ENCODE peak calls at places on chromosomes 1 and 21, in eight cellular contexts. One of them, this sample, is unnamed.

GRCh38 chr1:40748841-40749718 is 34.5 kb upstream of the KCNQ4 start:
- DNase-seq in NCI-H1105 treated with DMSO at 0.1 percent for 48 hours: no peak
- DNase-seq in GM04503: no peak
- DNase-seq in NCI-H2081: no peak
- DNase-seq in thoracic aorta: no peak
- DNase-seq in progenitor cell of endocrine pancreas: no peak
- DNase-seq in CD8-positive, alpha-beta T cell: no peak
- DNase-seq in cardiac fibroblast: no peak
- DNase-seq in this sample: no peak

GRCh38 chr1:199064971-199065370 is 426.1 kb downstream of the PTPRC start:
- DNase-seq in NCI-H1105 treated with DMSO at 0.1 percent for 48 hours: no peak
- DNase-seq in GM04503: no peak
- DNase-seq in NCI-H2081: no peak
- DNase-seq in thoracic aorta: no peak
- DNase-seq in progenitor cell of endocrine pancreas: no peak
- DNase-seq in CD8-positive, alpha-beta T cell: no peak
- DNase-seq in cardiac fibroblast: no peak
- DNase-seq in this sample: no peak

GRCh38 chr1:168443899-168444298 is 99.9 kb downstream of the XCL2 start:
- DNase-seq in NCI-H1105 treated with DMSO at 0.1 percent for 48 hours: no peak
- DNase-seq in GM04503: no peak
- DNase-seq in NCI-H2081: no peak
- DNase-seq in thoracic aorta: no peak
- DNase-seq in progenitor cell of endocrine pancreas: no peak
- DNase-seq in CD8-positive, alpha-beta T cell: no peak
- DNase-seq in cardiac fibroblast: no peak
- DNase-seq in this sample: no peak

GRCh38 chr1:78441921-78442320 is 48.9 kb upstream of the PTGFR start:
- DNase-seq in NCI-H1105 treated with DMSO at 0.1 percent for 48 hours: no peak
- DNase-seq in GM04503: peak
- DNase-seq in NCI-H2081: no peak
- DNase-seq in thoracic aorta: no peak
- DNase-seq in progenitor cell of endocrine pancreas: no peak
- DNase-seq in CD8-positive, alpha-beta T cell: no peak
- DNase-seq in cardiac fibroblast: no peak
- DNase-seq in this sample: peak

GRCh38 chr1:94236630-94237290 is 624 bp downstream of the ARHGAP29 start:
- DNase-seq in NCI-H1105 treated with DMSO at 0.1 percent for 48 hours: peak
- DNase-seq in GM04503: no peak
- DNase-seq in NCI-H2081: no peak
- DNase-seq in thoracic aorta: no peak
- DNase-seq in progenitor cell of endocrine pancreas: no peak
- DNase-seq in CD8-positive, alpha-beta T cell: no peak
- DNase-seq in cardiac fibroblast: peak
- DNase-seq in this sample: peak

GRCh38 chr1:232996143-232996542 is 45.7 kb downstream of the NTPCR start:
- DNase-seq in NCI-H1105 treated with DMSO at 0.1 percent for 48 hours: no peak
- DNase-seq in GM04503: no peak
- DNase-seq in NCI-H2081: no peak
- DNase-seq in thoracic aorta: no peak
- DNase-seq in progenitor cell of endocrine pancreas: no peak
- DNase-seq in CD8-positive, alpha-beta T cell: no peak
- DNase-seq in cardiac fibroblast: no peak
- DNase-seq in this sample: no peak

GRCh38 chr1:201786824-201787223 is 42.1 kb upstream of the IPO9 start:
- DNase-seq in NCI-H1105 treated with DMSO at 0.1 percent for 48 hours: no peak
- DNase-seq in GM04503: no peak
- DNase-seq in NCI-H2081: no peak
- DNase-seq in thoracic aorta: peak
- DNase-seq in progenitor cell of endocrine pancreas: no peak
- DNase-seq in CD8-positive, alpha-beta T cell: no peak
- DNase-seq in cardiac fibroblast: no peak
- DNase-seq in this sample: no peak

GRCh38 chr1:201217146-201217545 is 26.5 kb downstream of the IGFN1 start:
- DNase-seq in NCI-H1105 treated with DMSO at 0.1 percent for 48 hours: no peak
- DNase-seq in GM04503: no peak
- DNase-seq in NCI-H2081: no peak
- DNase-seq in thoracic aorta: no peak
- DNase-seq in progenitor cell of endocrine pancreas: no peak
- DNase-seq in CD8-positive, alpha-beta T cell: no peak
- DNase-seq in cardiac fibroblast: no peak
- DNase-seq in this sample: no peak

GRCh38 chr1:107964397-107965111 is 426 bp downstream of the VAV3 start:
- DNase-seq in NCI-H1105 treated with DMSO at 0.1 percent for 48 hours: peak
- DNase-seq in GM04503: no peak
- DNase-seq in NCI-H2081: no peak
- DNase-seq in thoracic aorta: no peak
- DNase-seq in progenitor cell of endocrine pancreas: peak
- DNase-seq in CD8-positive, alpha-beta T cell: no peak
- DNase-seq in cardiac fibroblast: peak
- DNase-seq in this sample: peak

GRCh38 chr21:14968821-14969220 is 96.0 kb downstream of the NRIP1 start:
- DNase-seq in NCI-H1105 treated with DMSO at 0.1 percent for 48 hours: no peak
- DNase-seq in GM04503: no peak
- DNase-seq in NCI-H2081: no peak
- DNase-seq in thoracic aorta: no peak
- DNase-seq in progenitor cell of endocrine pancreas: no peak
- DNase-seq in CD8-positive, alpha-beta T cell: no peak
- DNase-seq in cardiac fibroblast: peak
- DNase-seq in this sample: no peak

GRCh38 chr1:37323486-37324377 is 150.6 kb upstream of the ZC3H12A start:
- DNase-seq in NCI-H1105 treated with DMSO at 0.1 percent for 48 hours: no peak
- DNase-seq in GM04503: no peak
- DNase-seq in NCI-H2081: peak
- DNase-seq in thoracic aorta: no peak
- DNase-seq in progenitor cell of endocrine pancreas: no peak
- DNase-seq in CD8-positive, alpha-beta T cell: no peak
- DNase-seq in cardiac fibroblast: peak
- DNase-seq in this sample: peak

GRCh38 chr1:50474859-50475809 is 51.9 kb upstream of the DMRTA2 start:
- DNase-seq in NCI-H1105 treated with DMSO at 0.1 percent for 48 hours: no peak
- DNase-seq in GM04503: no peak
- DNase-seq in NCI-H2081: no peak
- DNase-seq in thoracic aorta: no peak
- DNase-seq in progenitor cell of endocrine pancreas: no peak
- DNase-seq in CD8-positive, alpha-beta T cell: no peak
- DNase-seq in cardiac fibroblast: peak
- DNase-seq in this sample: no peak

GRCh38 chr1:212142883-212143530 is 107.5 kb downstream of the DTL start:
- DNase-seq in NCI-H1105 treated with DMSO at 0.1 percent for 48 hours: no peak
- DNase-seq in GM04503: no peak
- DNase-seq in NCI-H2081: no peak
- DNase-seq in thoracic aorta: no peak
- DNase-seq in progenitor cell of endocrine pancreas: no peak
- DNase-seq in CD8-positive, alpha-beta T cell: no peak
- DNase-seq in cardiac fibroblast: no peak
- DNase-seq in this sample: no peak

GRCh38 chr1:169793730-169794129 is 977 bp downstream of the METTL18 start:
- DNase-seq in NCI-H1105 treated with DMSO at 0.1 percent for 48 hours: no peak
- DNase-seq in GM04503: no peak
- DNase-seq in NCI-H2081: no peak
- DNase-seq in thoracic aorta: no peak
- DNase-seq in progenitor cell of endocrine pancreas: no peak
- DNase-seq in CD8-positive, alpha-beta T cell: no peak
- DNase-seq in cardiac fibroblast: no peak
- DNase-seq in this sample: no peak

GRCh38 chr1:53349369-53349705 is 21.5 kb upstream of the LRP8 start:
- DNase-seq in NCI-H1105 treated with DMSO at 0.1 percent for 48 hours: no peak
- DNase-seq in GM04503: no peak
- DNase-seq in NCI-H2081: no peak
- DNase-seq in thoracic aorta: no peak
- DNase-seq in progenitor cell of endocrine pancreas: no peak
- DNase-seq in CD8-positive, alpha-beta T cell: no peak
- DNase-seq in cardiac fibroblast: no peak
- DNase-seq in this sample: no peak

GRCh38 chr1:26597629-26598039 is 68.1 kb downstream of the RPS6KA1 start:
- DNase-seq in NCI-H1105 treated with DMSO at 0.1 percent for 48 hours: peak
- DNase-seq in GM04503: no peak
- DNase-seq in NCI-H2081: no peak
- DNase-seq in thoracic aorta: no peak
- DNase-seq in progenitor cell of endocrine pancreas: no peak
- DNase-seq in CD8-positive, alpha-beta T cell: no peak
- DNase-seq in cardiac fibroblast: peak
- DNase-seq in this sample: peak

GRCh38 chr1:3697810-3698209 is 45.5 kb downstream of the TP73 start:
- DNase-seq in NCI-H1105 treated with DMSO at 0.1 percent for 48 hours: peak
- DNase-seq in GM04503: no peak
- DNase-seq in NCI-H2081: peak
- DNase-seq in thoracic aorta: no peak
- DNase-seq in progenitor cell of endocrine pancreas: no peak
- DNase-seq in CD8-positive, alpha-beta T cell: no peak
- DNase-seq in cardiac fibroblast: no peak
- DNase-seq in this sample: no peak

GRCh38 chr1:36387141-36387949 is 1.6 kb upstream of the STK40 start:
- DNase-seq in NCI-H1105 treated with DMSO at 0.1 percent for 48 hours: no peak
- DNase-seq in GM04503: peak
- DNase-seq in NCI-H2081: no peak
- DNase-seq in thoracic aorta: no peak
- DNase-seq in progenitor cell of endocrine pancreas: no peak
- DNase-seq in CD8-positive, alpha-beta T cell: no peak
- DNase-seq in cardiac fibroblast: peak
- DNase-seq in this sample: peak

GRCh38 chr1:36696261-36696940 is 213.7 kb upstream of the CSF3R start:
- DNase-seq in NCI-H1105 treated with DMSO at 0.1 percent for 48 hours: no peak
- DNase-seq in GM04503: no peak
- DNase-seq in NCI-H2081: no peak
- DNase-seq in thoracic aorta: no peak
- DNase-seq in progenitor cell of endocrine pancreas: no peak
- DNase-seq in CD8-positive, alpha-beta T cell: no peak
- DNase-seq in cardiac fibroblast: no peak
- DNase-seq in this sample: no peak

GRCh38 chr1:4762146-4762545 is 107.7 kb downstream of the AJAP1 start:
- DNase-seq in NCI-H1105 treated with DMSO at 0.1 percent for 48 hours: no peak
- DNase-seq in GM04503: no peak
- DNase-seq in NCI-H2081: no peak
- DNase-seq in thoracic aorta: no peak
- DNase-seq in progenitor cell of endocrine pancreas: no peak
- DNase-seq in CD8-positive, alpha-beta T cell: no peak
- DNase-seq in cardiac fibroblast: no peak
- DNase-seq in this sample: peak

GRCh38 chr1:231923461-231924132 is 297.0 kb downstream of the DISC1 start:
- DNase-seq in NCI-H1105 treated with DMSO at 0.1 percent for 48 hours: no peak
- DNase-seq in GM04503: no peak
- DNase-seq in NCI-H2081: no peak
- DNase-seq in thoracic aorta: no peak
- DNase-seq in progenitor cell of endocrine pancreas: no peak
- DNase-seq in CD8-positive, alpha-beta T cell: no peak
- DNase-seq in cardiac fibroblast: peak
- DNase-seq in this sample: peak

GRCh38 chr1:185996211-185996610 is 262.0 kb downstream of the HMCN1 start:
- DNase-seq in NCI-H1105 treated with DMSO at 0.1 percent for 48 hours: no peak
- DNase-seq in GM04503: no peak
- DNase-seq in NCI-H2081: no peak
- DNase-seq in thoracic aorta: peak
- DNase-seq in progenitor cell of endocrine pancreas: no peak
- DNase-seq in CD8-positive, alpha-beta T cell: no peak
- DNase-seq in cardiac fibroblast: peak
- DNase-seq in this sample: peak

GRCh38 chr1:8822383-8823294 is 5.2 kb upstream of the RERE start:
- DNase-seq in NCI-H1105 treated with DMSO at 0.1 percent for 48 hours: peak
- DNase-seq in GM04503: peak
- DNase-seq in NCI-H2081: peak
- DNase-seq in thoracic aorta: no peak
- DNase-seq in progenitor cell of endocrine pancreas: no peak
- DNase-seq in CD8-positive, alpha-beta T cell: no peak
- DNase-seq in cardiac fibroblast: peak
- DNase-seq in this sample: peak

GRCh38 chr1:12410351-12410750 is 180.5 kb downstream of the VPS13D start:
- DNase-seq in NCI-H1105 treated with DMSO at 0.1 percent for 48 hours: no peak
- DNase-seq in GM04503: no peak
- DNase-seq in NCI-H2081: no peak
- DNase-seq in thoracic aorta: no peak
- DNase-seq in progenitor cell of endocrine pancreas: no peak
- DNase-seq in CD8-positive, alpha-beta T cell: no peak
- DNase-seq in cardiac fibroblast: no peak
- DNase-seq in this sample: no peak